ENCODE peak calls at places on chromosomes 5 and 9, in six cellular contexts. I is A549, O is endothelial cell of umbilical vein, T is GM12878, A is HepG2, U is K562. Y is an unnamed sample.

GRCh38 chr5:74127377-74128338 is 501.7 kb downstream of the ARHGEF28 start:
- DNase-seq in I (peak; percentile 22), T (no peak), U (no peak), A (peak; percentile 4), O (peak; percentile 97), Y (no peak)

GRCh38 chr5:10445352-10445751 is 3.7 kb downstream of the ROPN1L start:
- DNase-seq in A (no peak), U (no peak), O (no peak), I (no peak), T (no peak), Y (peak; percentile 73)

GRCh38 chr5:131589510-131590348 is 45.3 kb downstream of the RAPGEF6 start:
- DNase-seq in A (peak; percentile 60), O (peak; percentile 73), I (peak; percentile 59), T (peak; percentile 23), U (peak; percentile 29), Y (peak; percentile 71)

GRCh38 chr5:100539519-100539918 is 4.3 kb downstream of the FAM174A start:
- DNase-seq in O (no peak), T (no peak), U (no peak), A (no peak), I (no peak), Y (no peak)

GRCh38 chr9:132590318-132591182 is 8.1 kb downstream of the BARHL1 start:
- DNase-seq in A (no peak), U (no peak), O (no peak), I (no peak), T (no peak), Y (no peak)

GRCh38 chr5:132459983-132460834 is 30.4 kb downstream of the IRF1 start:
- DNase-seq in T (no peak), A (no peak), U (peak; percentile 47), O (no peak), I (no peak), Y (peak; percentile 80)

GRCh38 chr9:127974769-127975261 is 6.0 kb downstream of the EEIG1 start:
- DNase-seq in I (no peak), T (no peak), U (no peak), A (no peak), O (no peak), Y (no peak)

GRCh38 chr9:28073278-28073677 is 500.0 kb upstream of the C9orf72 start:
- DNase-seq in T (no peak), A (peak; percentile 30), O (peak; percentile 60), I (peak; percentile 49), U (no peak), Y (peak; percentile 62)

GRCh38 chr5:59645380-59645779 is 248.1 kb downstream of the PDE4D start:
- DNase-seq in O (no peak), I (no peak), T (no peak), U (no peak), A (no peak), Y (no peak)

GRCh38 chr9:18543406-18543965 is 69.5 kb downstream of the ADAMTSL1 start:
- DNase-seq in A (no peak), U (no peak), O (peak; percentile 78), I (no peak), T (no peak), Y (no peak)

GRCh38 chr5:136021016-136021405 is 7.8 kb upstream of the TGFBI start:
- DNase-seq in U (peak; percentile 20), T (no peak), A (no peak), I (peak; percentile 65), O (no peak), Y (peak; percentile 49)

GRCh38 chr5:76818844-76819831 is at the start of gene F2RL1:
- DNase-seq in U (peak; percentile 88), A (peak; percentile 81), O (peak; percentile 61), I (peak; percentile 91), T (no peak), Y (no peak)

GRCh38 chr5:161230222-161230621 is 316.3 kb downstream of the GABRB2 start:
- DNase-seq in O (no peak), U (no peak), T (no peak), I (no peak), A (no peak), Y (no peak)

GRCh38 chr5:167451091-167451490 is 840.4 kb upstream of the WWC1 start:
- DNase-seq in A (no peak), U (no peak), T (no peak), I (no peak), O (no peak), Y (no peak)

GRCh38 chr5:135191084-135191826 is 157.2 kb upstream of the PITX1 start:
- DNase-seq in U (peak; percentile 75), T (no peak), A (peak; percentile 68), O (peak; percentile 73), I (peak; percentile 80), Y (peak; percentile 84)

GRCh38 chr5:98769006-98769255 is 4.5 kb upstream of the RGMB start:
- DNase-seq in A (no peak), U (no peak), T (no peak), O (no peak), I (no peak), Y (no peak)

GRCh38 chr5:34497031-34497808 is 158.9 kb upstream of the RAI14 start:
- DNase-seq in A (no peak), T (no peak), O (no peak), U (no peak), I (no peak), Y (no peak)

GRCh38 chr5:82105457-82105856 is 133.6 kb downstream of the ATG10 start:
- DNase-seq in I (no peak), A (no peak), T (no peak), O (no peak), U (no peak), Y (no peak)

GRCh38 chr5:74261906-74262305 is 378.6 kb downstream of the ENC1 start:
- DNase-seq in I (no peak), O (no peak), T (no peak), U (no peak), A (no peak), Y (no peak)

GRCh38 chr9:110049699-110050450 is 158.1 kb downstream of the C9orf152 start:
- DNase-seq in I (no peak), U (no peak), T (no peak), A (no peak), O (no peak), Y (peak; percentile 58)

GRCh38 chr9:125089331-125089730 is 54.0 kb downstream of the SCAI start:
- DNase-seq in O (no peak), I (no peak), U (no peak), T (peak; percentile 5), A (peak; percentile 9), Y (no peak)
- TF ChIP-seq MYC in O (no peak), I (no peak), U (no peak), T (no peak), A (no peak), Y (no peak)

DNA sequence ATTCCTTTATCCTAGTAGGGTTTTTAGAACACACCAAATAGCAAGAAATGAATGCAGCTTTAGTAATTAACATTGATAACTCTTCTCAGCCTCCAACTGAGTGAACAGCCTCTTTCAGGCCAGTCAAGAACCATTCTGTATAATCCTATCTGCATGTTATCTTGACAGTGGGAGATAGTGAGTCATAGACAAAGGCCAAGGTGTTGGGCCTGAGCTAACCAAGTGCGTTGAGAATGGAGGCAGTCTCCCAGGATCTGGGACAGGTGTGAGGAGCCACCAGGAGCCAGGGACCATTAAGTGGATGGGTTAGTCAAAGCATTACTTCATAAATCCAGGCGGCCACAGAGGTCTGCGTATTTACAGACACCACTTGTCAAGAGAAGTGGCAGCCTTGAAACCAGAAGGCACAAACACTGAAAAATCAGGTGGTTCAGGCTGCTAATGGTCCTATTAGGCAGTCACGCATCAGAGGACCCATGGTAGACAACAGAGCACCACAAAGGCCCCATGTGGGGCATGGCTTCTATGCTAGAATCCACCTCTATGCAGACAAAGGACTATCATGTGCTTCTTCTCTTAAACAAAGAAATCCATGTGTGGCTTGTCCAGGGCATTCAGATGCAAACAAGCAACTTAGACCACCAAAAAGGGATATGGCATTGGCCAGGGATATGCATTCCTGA is 409.7 kb upstream of the PIK3R1 start:
- DNase-seq in I (no peak), U (no peak), O (no peak), A (no peak), T (no peak), Y (no peak)
- TF ChIP-seq MAX in I (no peak), U (no peak), O (no peak), A (no peak), T (no peak), Y (no peak)

DNA sequence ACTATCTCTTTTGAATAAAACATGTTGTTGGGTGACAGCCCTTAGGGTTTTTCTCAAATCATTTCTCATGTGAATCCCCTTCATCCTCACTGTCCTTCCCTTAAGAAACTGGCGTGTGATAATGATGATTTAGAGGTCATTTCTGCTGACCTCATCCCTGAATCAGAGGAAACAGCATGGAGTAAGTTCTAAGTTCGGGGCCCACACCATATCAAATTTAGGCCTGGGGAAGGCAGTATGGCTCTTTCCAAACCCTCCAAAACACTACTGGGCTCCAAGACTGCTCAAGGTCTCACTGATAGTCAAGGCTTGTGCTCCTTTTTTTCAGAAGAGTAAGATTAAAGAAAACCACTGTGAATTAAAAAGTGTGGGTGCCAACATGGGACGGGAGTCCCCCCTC is 872 bp upstream of the SMIM3 start:
- DNase-seq in T (no peak), O (no peak), I (no peak), A (no peak), U (no peak), Y (peak; percentile 14)
- TF ChIP-seq MYC in T (no peak), O (no peak), I (no peak), A (no peak), U (no peak), Y (no peak)

DNA sequence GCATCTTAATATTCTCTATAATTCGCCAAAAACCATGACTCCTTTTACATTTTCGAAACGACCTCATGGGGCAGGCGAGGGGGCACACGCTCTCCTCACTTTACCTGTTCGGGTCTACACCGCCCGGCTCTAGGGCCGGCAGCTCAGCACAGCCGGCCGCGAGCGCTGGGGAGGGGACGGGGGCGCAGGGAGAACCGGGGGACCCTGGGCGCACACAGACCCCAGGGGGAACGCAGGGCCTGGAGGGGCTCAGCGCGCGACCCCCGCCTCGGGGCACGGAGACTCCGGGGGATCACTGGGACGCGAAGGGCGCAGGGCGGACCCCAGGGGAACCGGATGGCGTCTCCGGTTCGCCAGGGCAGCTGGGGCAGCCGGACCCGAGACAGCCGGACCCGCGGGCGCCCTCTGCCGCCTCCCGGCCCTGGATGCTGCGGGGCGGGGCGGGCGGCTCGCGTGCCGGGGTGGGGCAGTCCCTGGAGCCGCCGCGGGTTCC is at the start of gene AHRR:
- DNase-seq in T (no peak), U (peak; percentile 92), O (peak; percentile 52), I (peak; percentile 57), A (peak; percentile 12), Y (peak; percentile 83)
- TF ChIP-seq MAX in T (no peak), U (no peak), O (no peak), I (peak; percentile 43), A (no peak), Y (no peak)

GRCh38 chr5:170449232-170449631 is 54.6 kb upstream of the KCNIP1 start:
- DNase-seq in T (no peak), U (no peak), A (no peak), I (no peak), O (no peak), Y (no peak)

GRCh38 chr5:170450041-170450660 is 53.7 kb upstream of the KCNIP1 start:
- DNase-seq in U (no peak), O (no peak), A (no peak), I (no peak), T (no peak), Y (no peak)

GRCh38 chr5:170446365-170446764 is 57.2 kb upstream of the KCNMB1 start:
- DNase-seq in I (no peak), T (no peak), O (no peak), U (no peak), A (no peak), Y (no peak)

GRCh38 chr5:170448221-170448620 is 55.6 kb upstream of the KCNIP1 start:
- DNase-seq in O (no peak), I (no peak), U (no peak), T (no peak), A (no peak), Y (no peak)

GRCh38 chr5:170451764-170452365 is 52.0 kb upstream of the KCNIP1 start:
- DNase-seq in T (no peak), A (no peak), U (no peak), O (no peak), I (peak; percentile 28), Y (peak; percentile 76)
- TF ChIP-seq MYC in T (no peak), A (no peak), U (no peak), O (no peak), I (no peak), Y (no peak)